ENCODE peak calls at places on chromosomes 2 and 18, in five cellular contexts. O is neural crest cell, M is BJ, P is neural progenitor cell, D is fibroblast of lung. V is an unnamed sample.

GRCh38 chr2:71932027-71932779 is 215.5 kb downstream of the CYP26B1 start:
- DNase-seq in D (no peak), P (no peak), O (no peak), M (no peak), V (no peak)

GRCh38 chr2:73290049-73290839 is 3.1 kb downstream of the EGR4 start:
- DNase-seq in D (peak), O (no peak), M (no peak), P (peak), V (no peak)

GRCh38 chr2:216348909-216349308 is 23.4 kb downstream of the MARCHF4 start:
- DNase-seq in D (peak), O (no peak), M (peak), P (no peak), V (no peak)

GRCh38 chr2:72081450-72081849 is 66.2 kb downstream of the CYP26B1 start:
- DNase-seq in O (no peak), M (no peak), P (no peak), D (peak), V (no peak)

GRCh38 chr2:74850816-74851566 is 17.1 kb downstream of the HK2 start:
- DNase-seq in P (no peak), O (no peak), M (peak), D (peak), V (no peak)

GRCh38 chr2:132969371-132969985 is 299.5 kb upstream of the LYPD1 start:
- DNase-seq in D (no peak), O (no peak), M (no peak), P (no peak), V (no peak)

GRCh38 chr2:33435518-33435917 is 40.9 kb upstream of the RASGRP3 start:
- DNase-seq in P (no peak), O (no peak), D (no peak), M (no peak), V (no peak)

GRCh38 chr2:160141944-160142343 is 58.1 kb downstream of the ITGB6 start:
- DNase-seq in P (no peak), M (no peak), O (no peak), D (no peak), V (no peak)

GRCh38 chr2:188475945-188476344 is 184.3 kb downstream of the GULP1 start:
- DNase-seq in M (no peak), P (no peak), D (peak), O (no peak), V (no peak)

DNA sequence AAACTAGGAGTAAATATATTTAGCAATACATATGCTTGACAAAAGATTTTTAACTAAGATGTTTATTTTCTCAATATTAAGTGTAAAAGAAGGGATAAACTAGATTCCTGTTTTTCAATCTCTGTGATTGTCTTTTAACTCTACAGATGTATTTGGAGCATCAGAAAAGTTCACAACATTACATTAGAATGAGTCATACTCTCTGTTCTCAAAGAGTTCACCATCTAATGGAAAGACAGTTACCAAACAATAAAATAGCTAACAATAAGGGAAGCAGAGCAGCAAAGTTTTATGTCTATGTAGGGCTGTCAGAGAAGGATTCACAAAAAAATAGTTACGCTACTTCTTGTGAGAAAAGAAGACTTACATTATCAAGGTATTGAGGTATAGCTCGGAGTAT is 109.2 kb upstream of the MAP2 start:
- DNase-seq in P (no peak), M (no peak), D (peak), O (no peak), V (no peak)
- TF ChIP-seq CTCF in P (no peak), M (no peak), D (no peak), O (no peak), V (no peak)

GRCh38 chr18:29873211-29873610 is 1169.3 kb downstream of the DSC3 start:
- DNase-seq in O (no peak), P (no peak), M (no peak), D (no peak), V (no peak)

GRCh38 chr18:29879763-29880162 is 1162.8 kb downstream of the DSC3 start:
- DNase-seq in M (no peak), D (no peak), O (no peak), P (no peak), V (no peak)

DNA sequence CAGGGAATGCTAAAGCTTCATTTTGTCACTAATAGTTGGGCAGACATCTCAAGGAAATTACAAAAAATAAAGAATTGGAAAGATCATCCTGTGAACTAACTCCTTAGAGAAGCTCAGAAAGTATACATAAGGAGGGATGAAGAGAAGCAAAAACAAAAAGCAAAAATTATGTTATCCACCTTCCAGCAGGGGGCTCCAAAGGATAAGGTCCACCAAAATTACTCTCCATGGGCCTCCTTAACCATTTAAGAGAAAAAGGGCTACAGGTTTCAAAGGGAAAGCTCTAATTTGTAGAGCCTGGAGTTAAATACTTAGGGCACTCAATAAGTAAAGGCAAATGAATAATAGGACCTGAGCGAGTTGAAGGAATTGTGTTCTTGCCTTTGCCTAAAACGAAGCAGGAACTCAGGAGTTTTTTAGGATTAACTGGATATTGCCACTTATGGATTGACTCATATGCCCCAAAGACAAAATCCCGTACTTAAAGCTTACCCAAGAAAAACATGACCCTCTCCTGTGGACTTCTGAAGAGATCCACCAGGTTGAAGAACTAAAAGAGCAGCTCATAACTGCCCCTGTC is 1167.9 kb downstream of the DSC3 start:
- DNase-seq in D (peak), P (peak), M (no peak), O (peak), V (peak)
- TF ChIP-seq CTCF in D (peak), P (peak), M (peak), O (peak), V (peak)

GRCh38 chr2:63054812-63055509 is 4.3 kb downstream of the OTX1 start:
- DNase-seq in D (no peak), P (peak), M (no peak), O (no peak), V (no peak)

GRCh38 chr2:63053235-63053888 is 2.7 kb downstream of the OTX1 start:
- DNase-seq in O (no peak), D (no peak), P (peak), M (no peak), V (no peak)

GRCh38 chr2:63052411-63053234 is 2.0 kb downstream of the OTX1 start:
- DNase-seq in O (no peak), D (no peak), M (no peak), P (peak), V (no peak)

GRCh38 chr2:63055510-63056308 is 5.1 kb downstream of the OTX1 start:
- DNase-seq in D (no peak), P (peak), M (no peak), O (peak), V (no peak)

DNA sequence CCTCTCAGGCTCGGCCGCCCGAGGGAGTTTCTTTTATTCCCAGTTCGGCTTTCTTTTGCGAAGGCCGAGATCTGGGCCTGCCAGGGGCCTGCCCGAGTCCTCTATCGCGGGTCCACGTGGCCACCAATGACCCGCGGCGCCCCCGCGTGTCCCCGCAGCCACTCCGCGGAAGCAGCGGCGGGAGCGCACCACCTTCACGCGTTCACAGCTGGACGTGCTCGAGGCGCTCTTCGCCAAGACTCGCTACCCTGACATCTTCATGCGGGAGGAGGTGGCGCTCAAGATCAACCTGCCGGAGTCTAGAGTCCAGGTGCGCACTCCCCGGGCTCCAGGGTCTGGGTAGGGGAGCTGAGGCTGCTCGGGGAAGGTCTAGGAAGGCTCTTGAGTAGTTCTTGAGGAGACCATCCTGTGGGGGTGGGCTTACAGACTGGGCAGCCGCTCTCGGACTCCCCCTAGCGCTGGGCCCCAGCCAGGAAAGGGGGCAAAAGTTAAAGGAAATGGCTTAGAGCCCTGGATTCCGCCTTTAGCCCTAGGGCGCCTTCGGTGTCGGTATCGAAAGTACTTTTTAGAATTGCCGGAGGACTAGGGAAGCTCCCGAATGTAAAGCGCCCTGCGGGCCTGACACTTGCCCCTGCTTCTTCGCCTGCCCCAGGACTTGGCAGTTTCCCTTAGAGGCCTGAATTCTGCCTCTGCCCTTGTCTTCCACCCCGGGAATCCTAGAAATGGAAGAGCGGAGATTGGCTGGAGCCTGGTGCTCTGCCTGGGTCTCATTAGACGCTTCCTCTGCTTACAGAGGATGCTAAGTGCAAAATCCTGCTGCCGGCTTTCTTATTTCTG is 3.5 kb downstream of the OTX1 start:
- DNase-seq in O (peak), D (no peak), P (peak), M (no peak), V (peak)
- TF ChIP-seq CTCF in O (peak), D (no peak), P (peak), M (peak), V (peak)

GRCh38 chr18:8480506-8481328 is 128.5 kb upstream of the RAB12 start:
- DNase-seq in O (peak), D (peak), M (no peak), P (peak), V (peak)
- TF ChIP-seq CTCF in O (peak), D (peak), M (peak), P (peak), V (peak)

DNA sequence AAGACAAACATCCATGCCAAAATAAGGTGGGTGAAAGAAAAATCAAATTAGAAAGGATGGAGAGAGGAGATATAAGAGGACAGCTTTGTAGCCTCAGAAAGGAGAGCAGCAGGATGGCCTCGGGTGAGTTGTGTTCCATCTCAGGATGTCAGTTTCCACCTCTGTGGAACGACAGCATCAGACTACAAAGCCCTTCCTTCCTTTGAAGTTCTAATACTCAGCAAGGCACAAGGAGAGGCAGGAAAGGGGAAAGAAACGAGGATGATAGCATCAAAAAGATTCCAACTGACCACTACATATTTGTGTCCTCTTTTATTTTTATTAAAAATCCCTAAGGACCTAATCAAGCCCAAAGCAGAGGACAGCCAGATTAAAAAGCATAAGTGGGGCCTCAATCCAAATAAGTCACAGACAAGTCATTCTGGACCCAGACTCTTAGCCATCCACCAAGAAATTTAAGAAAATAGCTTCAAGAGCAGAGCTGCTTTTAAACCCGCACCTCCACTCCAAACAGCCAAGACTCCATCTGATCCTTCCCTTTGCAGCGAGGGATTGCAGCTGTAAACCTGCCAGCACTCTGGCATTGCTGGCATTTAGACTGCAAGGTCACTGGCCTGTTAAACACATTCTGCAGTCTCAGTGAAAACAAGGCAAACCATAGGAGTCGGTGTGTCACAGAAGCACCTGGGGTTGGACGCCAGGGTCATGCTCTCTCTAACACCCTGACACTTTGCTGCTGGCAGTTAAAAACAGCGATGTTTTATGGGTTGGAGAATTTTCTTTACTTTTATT is 314.5 kb upstream of the CHAC2 start:
- DNase-seq in D (peak), O (no peak), M (no peak), P (no peak), V (no peak)
- TF ChIP-seq CTCF in D (no peak), O (no peak), M (no peak), P (no peak), V (no peak)

GRCh38 chr18:77078671-77079070 is 53.9 kb downstream of the MBP start:
- DNase-seq in M (no peak), P (no peak), D (no peak), O (no peak), V (no peak)

GRCh38 chr18:77077401-77077800 is 55.2 kb downstream of the MBP start:
- DNase-seq in O (no peak), D (no peak), P (no peak), M (no peak), V (no peak)

GRCh38 chr18:77079088-77079487 is 53.5 kb downstream of the MBP start:
- DNase-seq in O (no peak), P (no peak), D (no peak), M (no peak), V (no peak)

GRCh38 chr18:77076111-77076510 is 56.5 kb downstream of the MBP start:
- DNase-seq in O (no peak), D (no peak), M (no peak), P (no peak), V (no peak)

GRCh38 chr18:77077836-77078456 is 54.6 kb downstream of the MBP start:
- DNase-seq in M (no peak), D (peak), O (no peak), P (no peak), V (no peak)
- TF ChIP-seq CTCF in M (no peak), D (no peak), O (no peak), P (no peak), V (no peak)

GRCh38 chr2:128027801-128028667 is at the start of gene SAP130:
- DNase-seq in M (peak), D (peak), O (peak), P (peak), V (peak)
- TF ChIP-seq CTCF in M (no peak), D (no peak), O (no peak), P (no peak), V (peak)

GRCh38 chr2:20724500-20725053 is 57.6 kb downstream of the GDF7 start:
- DNase-seq in P (no peak), D (no peak), O (no peak), M (no peak), V (no peak)
- TF ChIP-seq CTCF in P (no peak), D (no peak), O (no peak), M (no peak), V (no peak)

GRCh38 chr2:237604391-237604790 is 13.9 kb upstream of the RAB17 start:
- DNase-seq in D (no peak), P (no peak), M (no peak), O (no peak), V (no peak)

GRCh38 chr2:237603049-237603717 is 12.6 kb upstream of the RAB17 start:
- DNase-seq in M (no peak), P (no peak), O (no peak), D (no peak), V (no peak)

GRCh38 chr2:237602409-237602808 is 11.9 kb upstream of the RAB17 start:
- DNase-seq in M (no peak), O (no peak), P (no peak), D (no peak), V (no peak)

GRCh38 chr2:237603718-237604362 is 13.3 kb upstream of the RAB17 start:
- DNase-seq in D (peak), O (no peak), M (no peak), P (peak), V (no peak)

DNA sequence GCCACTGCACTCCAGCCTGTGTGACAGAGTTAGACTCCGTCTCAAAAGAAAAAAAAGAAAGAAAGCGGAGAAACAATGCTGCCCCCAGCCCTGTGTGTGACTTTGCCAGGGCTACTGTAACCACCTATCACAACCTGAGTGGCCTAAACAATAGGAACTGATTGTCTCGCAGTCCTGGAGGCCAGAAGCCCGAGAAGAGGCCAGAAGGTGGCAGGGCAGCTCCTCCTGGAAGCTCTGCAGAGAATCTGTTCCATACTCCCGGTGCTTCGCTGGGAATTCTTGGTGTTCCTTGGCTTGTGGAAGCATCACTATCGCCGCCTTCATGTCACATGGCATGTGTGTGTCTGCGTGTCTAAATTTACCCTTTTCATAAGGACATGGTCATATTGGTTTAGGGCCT is 14.4 kb upstream of the RAB17 start:
- DNase-seq in D (peak), M (no peak), O (no peak), P (no peak), V (no peak)
- TF ChIP-seq CTCF in D (peak), M (peak), O (peak), P (no peak), V (peak)